ENCODE peak calls at places on chromosomes 11 and 22, in eight cellular contexts. M is cardiac fibroblast, K is brain microvascular endothelial cell, Q is fibroblast of lung, I is gastrocnemius medialis, O is keratinocyte, U is NB4, B is suprapubic skin. A is an unnamed sample.

GRCh38 chr11:129999407-129999806 is 3.2 kb downstream of the PRDM10 start:
- DNase-seq in M (no peak), K (no peak), Q (no peak), I (no peak), O (no peak), U (no peak), B (no peak), A (no peak)

GRCh38 chr22:49331878-49332277 is 495.8 kb downstream of the BRD1 start:
- DNase-seq in M (no peak), K (no peak), Q (no peak), I (no peak), O (no peak), U (no peak), B (peak), A (no peak)

GRCh38 chr11:65116370-65117205 is 913 bp downstream of the ZNHIT2 start:
- DNase-seq in M (peak), K (no peak), Q (peak), I (peak), O (no peak), U (peak), B (peak), A (no peak)

GRCh38 chr11:82003024-82003423 is 730.6 kb downstream of the FAM181B start:
- DNase-seq in M (no peak), K (no peak), Q (no peak), I (no peak), O (no peak), U (no peak), B (no peak), A (no peak)

GRCh38 chr11:108654994-108655631 is 9.8 kb upstream of the DDX10 start:
- DNase-seq in M (peak), K (peak), Q (peak), I (peak), O (no peak), U (peak), B (no peak), A (no peak)

GRCh38 chr11:79493555-79494171 is 52.8 kb upstream of the TENM4 start:
- DNase-seq in M (peak), K (peak), Q (peak), I (peak), O (peak), U (peak), B (peak), A (peak)

GRCh38 chr11:45768486-45768885 is 36.5 kb upstream of the SLC35C1 start:
- DNase-seq in M (no peak), K (no peak), Q (no peak), I (no peak), O (no peak), U (no peak), B (peak), A (no peak)

GRCh38 chr11:10285148-10285802 is 8.7 kb downstream of the SBF2 start:
- DNase-seq in M (no peak), K (no peak), Q (no peak), I (no peak), O (no peak), U (no peak), B (no peak), A (no peak)

GRCh38 chr22:27116295-27116694 is 458.9 kb downstream of the MIAT start:
- DNase-seq in M (no peak), K (no peak), Q (peak), I (no peak), O (no peak), U (no peak), B (no peak), A (no peak)

GRCh38 chr11:69744435-69744834 is 30.7 kb downstream of the FGF4 start:
- DNase-seq in M (peak), K (peak), Q (peak), I (no peak), O (no peak), U (no peak), B (no peak), A (peak)

GRCh38 chr11:128728767-128729587 is 35.1 kb downstream of the FLI1 start:
- DNase-seq in M (no peak), K (no peak), Q (no peak), I (no peak), O (no peak), U (peak), B (no peak), A (no peak)

GRCh38 chr22:17477401-17477833 is 85.9 kb upstream of the SLC25A18 start:
- DNase-seq in M (peak), K (no peak), Q (no peak), I (peak), O (no peak), U (peak), B (no peak), A (no peak)

GRCh38 chr22:24071686-24072085 is 60.6 kb downstream of the CABIN1 start:
- DNase-seq in M (no peak), K (no peak), Q (no peak), I (no peak), O (no peak), U (no peak), B (peak), A (no peak)

GRCh38 chr11:113159967-113160621 is 154.3 kb upstream of the TTC12 start:
- DNase-seq in M (peak), K (no peak), Q (no peak), I (no peak), O (no peak), U (no peak), B (no peak), A (no peak)

GRCh38 chr22:49765091-49765771 is 62.4 kb downstream of the BRD1 start:
- DNase-seq in M (no peak), K (no peak), Q (no peak), I (peak), O (no peak), U (no peak), B (peak), A (no peak)

GRCh38 chr11:132245558-132246385 is 875.4 kb downstream of the NTM start:
- DNase-seq in M (no peak), K (no peak), Q (no peak), I (no peak), O (no peak), U (no peak), B (no peak), A (no peak)

GRCh38 chr11:116697639-116698038 is 75.1 kb downstream of the BUD13 start:
- DNase-seq in M (no peak), K (no peak), Q (no peak), I (no peak), O (no peak), U (no peak), B (peak), A (no peak)

GRCh38 chr11:71364176-71364671 is 84.0 kb downstream of the DHCR7 start:
- DNase-seq in M (no peak), K (no peak), Q (no peak), I (no peak), O (no peak), U (no peak), B (no peak), A (no peak)

GRCh38 chr22:30731658-30732057 is 37.0 kb downstream of the OSBP2 start:
- DNase-seq in M (no peak), K (no peak), Q (no peak), I (no peak), O (no peak), U (peak), B (no peak), A (no peak)

GRCh38 chr22:24271406-24271760 is 752 bp downstream of the SPECC1L start:
- DNase-seq in M (peak), K (no peak), Q (peak), I (no peak), O (no peak), U (no peak), B (no peak), A (no peak)

GRCh38 chr11:132072044-132072879 is 701.8 kb downstream of the NTM start:
- DNase-seq in M (peak), K (peak), Q (peak), I (no peak), O (peak), U (no peak), B (no peak), A (peak)

GRCh38 chr22:37533995-37534394 is 14.8 kb upstream of the CARD10 start:
- DNase-seq in M (peak), K (peak), Q (peak), I (no peak), O (no peak), U (peak), B (no peak), A (peak)

GRCh38 chr11:46649180-46649738 is 31.9 kb downstream of the ATG13 start:
- DNase-seq in M (peak), K (peak), Q (peak), I (peak), O (no peak), U (no peak), B (no peak), A (peak)

GRCh38 chr11:95154514-95154913 is 64.9 kb downstream of the ENDOD1 start:
- DNase-seq in M (peak), K (no peak), Q (peak), I (no peak), O (no peak), U (peak), B (no peak), A (no peak)
- TF ChIP-seq CTCF in M (peak), K (peak), Q (peak), I (no peak), O (peak), U (peak), B (peak), A (peak)

GRCh38 chr11:76241243-76242000 is 35.1 kb upstream of the WNT11 start:
- DNase-seq in M (no peak), K (no peak), Q (no peak), I (no peak), O (no peak), U (no peak), B (no peak), A (no peak)
- H3K4me3 ChIP-seq in M (no peak), K (no peak), Q (no peak), I (no peak), O (no peak), U (no peak), B (no peak), A (no peak)

GRCh38 chr11:67648140-67648795 is 2.3 kb downstream of the ACY3 start:
- DNase-seq in M (no peak), K (no peak), Q (no peak), I (no peak), O (no peak), U (peak), B (no peak), A (no peak)
- TF ChIP-seq CTCF in M (no peak), K (peak), Q (no peak), I (no peak), O (no peak), U (peak), B (no peak), A (no peak)

GRCh38 chr22:22520020-22520656 is at the start of gene ZNF280A:
- DNase-seq in M (peak), K (peak), Q (no peak), I (no peak), O (no peak), U (no peak), B (no peak), A (no peak)
- H3K4me3 ChIP-seq in M (no peak), K (no peak), Q (no peak), I (no peak), O (no peak), U (no peak), B (no peak), A (no peak)

DNA sequence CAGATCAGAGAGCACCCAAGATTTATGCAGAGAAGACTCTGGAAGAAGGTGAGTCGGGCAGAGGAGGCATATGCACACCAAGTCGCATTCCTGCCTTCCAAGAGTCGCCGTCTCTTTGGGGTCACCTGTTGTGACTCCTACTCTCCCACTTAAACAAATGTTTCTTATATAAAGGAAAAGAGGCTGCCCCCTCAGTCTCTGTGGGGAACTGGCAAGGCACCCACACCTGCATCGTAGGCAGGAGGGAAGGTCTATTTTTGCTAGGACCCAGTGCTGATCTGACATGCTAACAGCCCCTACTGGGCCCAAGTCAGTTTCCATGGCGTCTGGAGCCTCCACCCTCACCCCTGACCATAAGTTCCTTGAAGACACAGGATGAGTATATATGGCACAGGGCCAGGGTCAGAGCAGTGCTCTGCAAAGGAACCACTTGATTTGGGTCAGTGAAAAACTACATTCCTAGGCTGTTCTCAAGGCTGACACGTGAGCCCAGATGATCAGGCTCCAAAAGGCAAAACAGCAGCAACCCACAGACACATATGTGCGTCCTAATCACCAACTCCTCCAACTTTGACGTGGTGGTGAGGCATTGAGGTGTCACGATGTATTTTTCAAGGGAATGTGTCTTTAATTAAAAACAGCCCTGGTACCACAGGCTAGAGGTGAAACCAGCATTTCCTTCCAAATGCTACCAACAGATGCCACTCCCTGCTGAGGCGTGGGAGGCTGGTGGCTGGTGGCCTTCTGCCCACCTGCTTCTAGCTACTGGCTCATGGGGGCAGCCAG is 55.6 kb upstream of the CSNK2A3 start:
- DNase-seq in M (no peak), K (no peak), Q (peak), I (no peak), O (no peak), U (no peak), B (no peak), A (peak)
- TF ChIP-seq CTCF in M (no peak), K (no peak), Q (no peak), I (no peak), O (no peak), U (no peak), B (no peak), A (no peak)